ENCODE peak calls at places on chromosomes 5 and 9, in nine cellular contexts. One of them, this sample, is unnamed.

GRCh38 chr9:133731876-133732321 is 6.3 kb downstream of the SARDH start:
- DNase-seq in colonic mucosa: no peak
- DNase-seq in naive thymus-derived CD8-positive, alpha-beta T cell: no peak
- DNase-seq in stimulated activated CD4-positive, alpha-beta T cell treated with anti-CD3 and anti-CD28 coated beads, Interleukin-4, amount 100 ng/mL, for 48 hours: no peak
- DNase-seq in left ventricle myocardium superior: no peak
- DNase-seq in heart left ventricle: no peak
- DNase-seq in PC-3: peak
- DNase-seq in GM13976: no peak
- DNase-seq in CD4-positive, alpha-beta T cell: no peak
- DNase-seq in this sample: peak

GRCh38 chr5:38765461-38765861 is 80.4 kb upstream of the OSMR start:
- DNase-seq in colonic mucosa: no peak
- DNase-seq in naive thymus-derived CD8-positive, alpha-beta T cell: no peak
- DNase-seq in stimulated activated CD4-positive, alpha-beta T cell treated with anti-CD3 and anti-CD28 coated beads, Interleukin-4, amount 100 ng/mL, for 48 hours: no peak
- DNase-seq in left ventricle myocardium superior: no peak
- DNase-seq in heart left ventricle: no peak
- DNase-seq in PC-3: no peak
- DNase-seq in GM13976: no peak
- DNase-seq in CD4-positive, alpha-beta T cell: no peak
- DNase-seq in this sample: no peak

GRCh38 chr9:136564379-136564988 is 18.6 kb upstream of the NOTCH1 start:
- DNase-seq in colonic mucosa: peak
- DNase-seq in naive thymus-derived CD8-positive, alpha-beta T cell: no peak
- DNase-seq in stimulated activated CD4-positive, alpha-beta T cell treated with anti-CD3 and anti-CD28 coated beads, Interleukin-4, amount 100 ng/mL, for 48 hours: no peak
- DNase-seq in left ventricle myocardium superior: peak
- DNase-seq in heart left ventricle: peak
- DNase-seq in PC-3: no peak
- DNase-seq in GM13976: peak
- DNase-seq in CD4-positive, alpha-beta T cell: no peak
- DNase-seq in this sample: peak

GRCh38 chr9:134589748-134590147 is 51.9 kb upstream of the COL5A1 start:
- DNase-seq in colonic mucosa: peak
- DNase-seq in naive thymus-derived CD8-positive, alpha-beta T cell: no peak
- DNase-seq in stimulated activated CD4-positive, alpha-beta T cell treated with anti-CD3 and anti-CD28 coated beads, Interleukin-4, amount 100 ng/mL, for 48 hours: no peak
- DNase-seq in left ventricle myocardium superior: no peak
- DNase-seq in heart left ventricle: no peak
- DNase-seq in PC-3: no peak
- DNase-seq in GM13976: no peak
- DNase-seq in CD4-positive, alpha-beta T cell: no peak
- DNase-seq in this sample: no peak

GRCh38 chr9:106872641-106873040 is 9.7 kb downstream of the ZNF462 start:
- DNase-seq in colonic mucosa: no peak
- DNase-seq in naive thymus-derived CD8-positive, alpha-beta T cell: no peak
- DNase-seq in stimulated activated CD4-positive, alpha-beta T cell treated with anti-CD3 and anti-CD28 coated beads, Interleukin-4, amount 100 ng/mL, for 48 hours: no peak
- DNase-seq in left ventricle myocardium superior: no peak
- DNase-seq in heart left ventricle: no peak
- DNase-seq in PC-3: no peak
- DNase-seq in GM13976: no peak
- DNase-seq in CD4-positive, alpha-beta T cell: no peak
- DNase-seq in this sample: no peak

GRCh38 chr5:158538506-158539074 is 561.1 kb downstream of the EBF1 start:
- DNase-seq in colonic mucosa: no peak
- DNase-seq in naive thymus-derived CD8-positive, alpha-beta T cell: peak
- DNase-seq in stimulated activated CD4-positive, alpha-beta T cell treated with anti-CD3 and anti-CD28 coated beads, Interleukin-4, amount 100 ng/mL, for 48 hours: no peak
- DNase-seq in left ventricle myocardium superior: peak
- DNase-seq in heart left ventricle: no peak
- DNase-seq in PC-3: no peak
- DNase-seq in GM13976: peak
- DNase-seq in CD4-positive, alpha-beta T cell: no peak
- DNase-seq in this sample: no peak

GRCh38 chr9:107809859-107810492 is 320.4 kb upstream of the KLF4 start:
- DNase-seq in colonic mucosa: no peak
- DNase-seq in naive thymus-derived CD8-positive, alpha-beta T cell: no peak
- DNase-seq in stimulated activated CD4-positive, alpha-beta T cell treated with anti-CD3 and anti-CD28 coated beads, Interleukin-4, amount 100 ng/mL, for 48 hours: no peak
- DNase-seq in left ventricle myocardium superior: no peak
- DNase-seq in heart left ventricle: no peak
- DNase-seq in PC-3: peak
- DNase-seq in GM13976: no peak
- DNase-seq in CD4-positive, alpha-beta T cell: no peak
- DNase-seq in this sample: peak

GRCh38 chr5:74966151-74967050 is 86.0 kb downstream of the GCNT4 start:
- DNase-seq in colonic mucosa: peak
- DNase-seq in naive thymus-derived CD8-positive, alpha-beta T cell: no peak
- DNase-seq in stimulated activated CD4-positive, alpha-beta T cell treated with anti-CD3 and anti-CD28 coated beads, Interleukin-4, amount 100 ng/mL, for 48 hours: no peak
- DNase-seq in left ventricle myocardium superior: no peak
- DNase-seq in heart left ventricle: no peak
- DNase-seq in PC-3: no peak
- DNase-seq in GM13976: no peak
- DNase-seq in CD4-positive, alpha-beta T cell: no peak
- DNase-seq in this sample: peak

GRCh38 chr5:73066466-73066865 is 53.9 kb upstream of the TMEM171 start:
- DNase-seq in colonic mucosa: no peak
- DNase-seq in naive thymus-derived CD8-positive, alpha-beta T cell: peak
- DNase-seq in stimulated activated CD4-positive, alpha-beta T cell treated with anti-CD3 and anti-CD28 coated beads, Interleukin-4, amount 100 ng/mL, for 48 hours: no peak
- DNase-seq in left ventricle myocardium superior: no peak
- DNase-seq in heart left ventricle: no peak
- DNase-seq in PC-3: no peak
- DNase-seq in GM13976: no peak
- DNase-seq in CD4-positive, alpha-beta T cell: no peak
- DNase-seq in this sample: peak

GRCh38 chr9:7172445-7173115 is 414.8 kb downstream of the KDM4C start:
- DNase-seq in colonic mucosa: no peak
- DNase-seq in naive thymus-derived CD8-positive, alpha-beta T cell: no peak
- DNase-seq in stimulated activated CD4-positive, alpha-beta T cell treated with anti-CD3 and anti-CD28 coated beads, Interleukin-4, amount 100 ng/mL, for 48 hours: no peak
- DNase-seq in left ventricle myocardium superior: no peak
- DNase-seq in heart left ventricle: no peak
- DNase-seq in PC-3: no peak
- DNase-seq in GM13976: no peak
- DNase-seq in CD4-positive, alpha-beta T cell: no peak
- DNase-seq in this sample: peak

GRCh38 chr9:9557804-9558334 is 1054.9 kb downstream of the PTPRD start:
- DNase-seq in colonic mucosa: no peak
- DNase-seq in naive thymus-derived CD8-positive, alpha-beta T cell: no peak
- DNase-seq in stimulated activated CD4-positive, alpha-beta T cell treated with anti-CD3 and anti-CD28 coated beads, Interleukin-4, amount 100 ng/mL, for 48 hours: no peak
- DNase-seq in left ventricle myocardium superior: no peak
- DNase-seq in heart left ventricle: no peak
- DNase-seq in PC-3: no peak
- DNase-seq in GM13976: no peak
- DNase-seq in CD4-positive, alpha-beta T cell: no peak
- DNase-seq in this sample: no peak

GRCh38 chr5:110651507-110651906 is 75.0 kb downstream of the TMEM232 start:
- DNase-seq in colonic mucosa: no peak
- DNase-seq in naive thymus-derived CD8-positive, alpha-beta T cell: no peak
- DNase-seq in stimulated activated CD4-positive, alpha-beta T cell treated with anti-CD3 and anti-CD28 coated beads, Interleukin-4, amount 100 ng/mL, for 48 hours: no peak
- DNase-seq in left ventricle myocardium superior: no peak
- DNase-seq in heart left ventricle: no peak
- DNase-seq in PC-3: no peak
- DNase-seq in GM13976: no peak
- DNase-seq in CD4-positive, alpha-beta T cell: no peak
- DNase-seq in this sample: peak

GRCh38 chr9:76374702-76375543 is 19.3 kb downstream of the RFK start:
- DNase-seq in colonic mucosa: peak
- DNase-seq in naive thymus-derived CD8-positive, alpha-beta T cell: no peak
- DNase-seq in stimulated activated CD4-positive, alpha-beta T cell treated with anti-CD3 and anti-CD28 coated beads, Interleukin-4, amount 100 ng/mL, for 48 hours: no peak
- DNase-seq in left ventricle myocardium superior: peak
- DNase-seq in heart left ventricle: peak
- DNase-seq in PC-3: peak
- DNase-seq in GM13976: no peak
- DNase-seq in CD4-positive, alpha-beta T cell: no peak
- DNase-seq in this sample: peak

GRCh38 chr9:33260372-33260771 is 4.1 kb downstream of the BAG1 start:
- DNase-seq in colonic mucosa: no peak
- DNase-seq in naive thymus-derived CD8-positive, alpha-beta T cell: no peak
- DNase-seq in stimulated activated CD4-positive, alpha-beta T cell treated with anti-CD3 and anti-CD28 coated beads, Interleukin-4, amount 100 ng/mL, for 48 hours: no peak
- DNase-seq in left ventricle myocardium superior: no peak
- DNase-seq in heart left ventricle: no peak
- DNase-seq in PC-3: no peak
- DNase-seq in GM13976: no peak
- DNase-seq in CD4-positive, alpha-beta T cell: no peak
- DNase-seq in this sample: no peak

GRCh38 chr5:109482748-109483147 is 73.0 kb upstream of the PJA2 start:
- DNase-seq in colonic mucosa: no peak
- DNase-seq in naive thymus-derived CD8-positive, alpha-beta T cell: no peak
- DNase-seq in stimulated activated CD4-positive, alpha-beta T cell treated with anti-CD3 and anti-CD28 coated beads, Interleukin-4, amount 100 ng/mL, for 48 hours: no peak
- DNase-seq in left ventricle myocardium superior: no peak
- DNase-seq in heart left ventricle: no peak
- DNase-seq in PC-3: no peak
- DNase-seq in GM13976: no peak
- DNase-seq in CD4-positive, alpha-beta T cell: no peak
- DNase-seq in this sample: no peak

GRCh38 chr5:10607023-10607665 is 43.3 kb downstream of the ANKRD33B start:
- DNase-seq in colonic mucosa: no peak
- DNase-seq in naive thymus-derived CD8-positive, alpha-beta T cell: no peak
- DNase-seq in stimulated activated CD4-positive, alpha-beta T cell treated with anti-CD3 and anti-CD28 coated beads, Interleukin-4, amount 100 ng/mL, for 48 hours: no peak
- DNase-seq in left ventricle myocardium superior: peak
- DNase-seq in heart left ventricle: peak
- DNase-seq in PC-3: no peak
- DNase-seq in GM13976: peak
- DNase-seq in CD4-positive, alpha-beta T cell: no peak
- DNase-seq in this sample: no peak

GRCh38 chr5:170913573-170913972 is 51.8 kb downstream of the RANBP17 start:
- DNase-seq in colonic mucosa: no peak
- DNase-seq in naive thymus-derived CD8-positive, alpha-beta T cell: no peak
- DNase-seq in stimulated activated CD4-positive, alpha-beta T cell treated with anti-CD3 and anti-CD28 coated beads, Interleukin-4, amount 100 ng/mL, for 48 hours: no peak
- DNase-seq in left ventricle myocardium superior: no peak
- DNase-seq in heart left ventricle: no peak
- DNase-seq in PC-3: no peak
- DNase-seq in GM13976: no peak
- DNase-seq in CD4-positive, alpha-beta T cell: no peak
- DNase-seq in this sample: no peak

GRCh38 chr9:126604706-126605105 is 9.0 kb upstream of the LMX1B start:
- DNase-seq in colonic mucosa: no peak
- DNase-seq in naive thymus-derived CD8-positive, alpha-beta T cell: no peak
- DNase-seq in stimulated activated CD4-positive, alpha-beta T cell treated with anti-CD3 and anti-CD28 coated beads, Interleukin-4, amount 100 ng/mL, for 48 hours: no peak
- DNase-seq in left ventricle myocardium superior: no peak
- DNase-seq in heart left ventricle: no peak
- DNase-seq in PC-3: no peak
- DNase-seq in GM13976: no peak
- DNase-seq in CD4-positive, alpha-beta T cell: no peak
- DNase-seq in this sample: no peak

GRCh38 chr5:149002053-149002452 is 60.8 kb downstream of the SH3TC2 start:
- DNase-seq in colonic mucosa: no peak
- DNase-seq in naive thymus-derived CD8-positive, alpha-beta T cell: no peak
- DNase-seq in stimulated activated CD4-positive, alpha-beta T cell treated with anti-CD3 and anti-CD28 coated beads, Interleukin-4, amount 100 ng/mL, for 48 hours: no peak
- DNase-seq in left ventricle myocardium superior: no peak
- DNase-seq in heart left ventricle: peak
- DNase-seq in PC-3: peak
- DNase-seq in GM13976: no peak
- DNase-seq in CD4-positive, alpha-beta T cell: no peak
- DNase-seq in this sample: peak

GRCh38 chr5:150904479-150905311 is at the start of gene ZNF300:
- DNase-seq in colonic mucosa: peak
- DNase-seq in naive thymus-derived CD8-positive, alpha-beta T cell: peak
- DNase-seq in stimulated activated CD4-positive, alpha-beta T cell treated with anti-CD3 and anti-CD28 coated beads, Interleukin-4, amount 100 ng/mL, for 48 hours: peak
- DNase-seq in left ventricle myocardium superior: peak
- DNase-seq in heart left ventricle: peak
- DNase-seq in PC-3: no peak
- DNase-seq in GM13976: no peak
- DNase-seq in CD4-positive, alpha-beta T cell: peak
- DNase-seq in this sample: peak

GRCh38 chr5:142981886-142982820 is 212.0 kb downstream of the ARHGAP26 start:
- DNase-seq in colonic mucosa: peak
- DNase-seq in naive thymus-derived CD8-positive, alpha-beta T cell: no peak
- DNase-seq in stimulated activated CD4-positive, alpha-beta T cell treated with anti-CD3 and anti-CD28 coated beads, Interleukin-4, amount 100 ng/mL, for 48 hours: no peak
- DNase-seq in left ventricle myocardium superior: peak
- DNase-seq in heart left ventricle: peak
- DNase-seq in PC-3: peak
- DNase-seq in GM13976: no peak
- DNase-seq in CD4-positive, alpha-beta T cell: no peak
- DNase-seq in this sample: peak